ENCODE peak calls at places on chromosomes 2 and 18, in ten cellular contexts. L, Z, D, C, B, N, H, G, R and K are unnamed samples.

GRCh38 chr2:230871361-230872150 is 6.8 kb downstream of the ITM2C start:
- DNase-seq in L (no peak), Z (no peak), D (no peak), C (no peak), B (no peak), N (no peak), H (no peak), G (no peak), R (no peak), K (no peak)

GRCh38 chr2:98324181-98324580 is 22.1 kb upstream of the CNGA3 start:
- DNase-seq in L (peak), Z (no peak), D (no peak), C (no peak), B (no peak), N (no peak), H (no peak), G (no peak), R (no peak), K (no peak)

GRCh38 chr18:3219621-3220335 is at the start of gene MYOM1:
- DNase-seq in L (no peak), Z (no peak), D (no peak), C (no peak), B (no peak), N (no peak), H (no peak), G (no peak), R (no peak), K (no peak)

GRCh38 chr2:148979164-148979918 is 59.2 kb upstream of the LYPD6B start:
- DNase-seq in L (no peak), Z (no peak), D (no peak), C (no peak), B (no peak), N (no peak), H (no peak), G (no peak), R (no peak), K (no peak)

GRCh38 chr2:15797231-15797945 is 143.0 kb upstream of the MYCN start:
- DNase-seq in L (no peak), Z (no peak), D (peak), C (no peak), B (no peak), N (no peak), H (no peak), G (peak), R (no peak), K (no peak)

GRCh38 chr2:112588611-112589045 is 4.2 kb downstream of the CHCHD5 start:
- DNase-seq in L (no peak), Z (no peak), D (no peak), C (no peak), B (peak), N (peak), H (no peak), G (no peak), R (no peak), K (no peak)

GRCh38 chr2:169107645-169108044 is 38.3 kb downstream of the DHRS9 start:
- DNase-seq in L (no peak), Z (no peak), D (peak), C (no peak), B (no peak), N (no peak), H (no peak), G (no peak), R (no peak), K (no peak)

GRCh38 chr18:22167091-22167470 is 2.3 kb upstream of the GATA6 start:
- DNase-seq in L (no peak), Z (no peak), D (no peak), C (peak), B (peak), N (no peak), H (peak), G (no peak), R (no peak), K (no peak)

GRCh38 chr2:97698530-97698929 is 14.8 kb upstream of the ZAP70 start:
- DNase-seq in L (no peak), Z (no peak), D (no peak), C (no peak), B (no peak), N (no peak), H (no peak), G (peak), R (no peak), K (no peak)

GRCh38 chr2:236607471-236608307 is 38.1 kb downstream of the ACKR3 start:
- DNase-seq in L (peak), Z (no peak), D (peak), C (no peak), B (peak), N (no peak), H (no peak), G (no peak), R (no peak), K (no peak)

GRCh38 chr2:230866704-230867561 is 2.2 kb downstream of the ITM2C start:
- DNase-seq in L (peak), Z (no peak), D (peak), C (no peak), B (peak), N (peak), H (peak), G (no peak), R (peak), K (peak)

GRCh38 chr18:3592864-3593263 is 142.9 kb downstream of the TGIF1 start:
- DNase-seq in L (no peak), Z (no peak), D (no peak), C (no peak), B (no peak), N (no peak), H (no peak), G (no peak), R (no peak), K (no peak)

GRCh38 chr18:3151379-3152264 is 68.1 kb downstream of the MYOM1 start:
- DNase-seq in L (peak), Z (no peak), D (peak), C (peak), B (no peak), N (no peak), H (no peak), G (no peak), R (no peak), K (no peak)

GRCh38 chr18:62979172-62979571 is 263.8 kb downstream of the PHLPP1 start:
- DNase-seq in L (peak), Z (no peak), D (no peak), C (no peak), B (no peak), N (peak), H (no peak), G (no peak), R (peak), K (peak)

GRCh38 chr18:28115149-28115550 is 61.8 kb downstream of the CDH2 start:
- DNase-seq in L (peak), Z (no peak), D (no peak), C (no peak), B (no peak), N (no peak), H (no peak), G (no peak), R (no peak), K (no peak)

GRCh38 chr18:23141022-23141999 is 6.0 kb downstream of the CABLES1 start:
- DNase-seq in L (peak), Z (no peak), D (no peak), C (no peak), B (peak), N (no peak), H (no peak), G (no peak), R (no peak), K (no peak)

GRCh38 chr18:3998698-3999333 is 456.3 kb downstream of the DLGAP1 start:
- DNase-seq in L (peak), Z (no peak), D (peak), C (no peak), B (no peak), N (no peak), H (no peak), G (no peak), R (no peak), K (no peak)

GRCh38 chr2:168482245-168482644 is 26.2 kb downstream of the CERS6 start:
- DNase-seq in L (no peak), Z (no peak), D (no peak), C (no peak), B (no peak), N (no peak), H (no peak), G (no peak), R (no peak), K (no peak)

GRCh38 chr18:65257157-65257556 is 493.7 kb upstream of the CDH7 start:
- DNase-seq in L (no peak), Z (no peak), D (no peak), C (no peak), B (no peak), N (no peak), H (no peak), G (peak), R (no peak), K (no peak)

GRCh38 chr18:63741769-63742168 is 33.4 kb upstream of the SERPINB7 start:
- DNase-seq in L (peak), Z (no peak), D (no peak), C (no peak), B (no peak), N (no peak), H (no peak), G (no peak), R (no peak), K (no peak)

GRCh38 chr2:118177932-118178331 is 89.7 kb downstream of the INSIG2 start:
- DNase-seq in L (no peak), Z (no peak), D (no peak), C (no peak), B (no peak), N (no peak), H (no peak), G (no peak), R (no peak), K (no peak)

GRCh38 chr2:172000696-172001361 is 1.1 kb downstream of the METAP1D start:
- DNase-seq in L (peak), Z (no peak), D (peak), C (no peak), B (no peak), N (no peak), H (no peak), G (no peak), R (no peak), K (no peak)

GRCh38 chr2:46666044-46666662 is 186.8 kb downstream of the TMEM247 start:
- DNase-seq in L (no peak), Z (no peak), D (no peak), C (no peak), B (peak), N (peak), H (peak), G (no peak), R (no peak), K (no peak)

GRCh38 chr2:42809876-42810125 is 17.4 kb upstream of the HAAO start:
- DNase-seq in L (peak), Z (peak), D (peak), C (peak), B (peak), N (peak), H (peak), G (peak), R (peak), K (peak)

GRCh38 chr2:43745457-43745856 is 28.4 kb upstream of the DYNC2LI1 start:
- DNase-seq in L (peak), Z (no peak), D (no peak), C (no peak), B (no peak), N (no peak), H (no peak), G (no peak), R (no peak), K (no peak)

GRCh38 chr2:100786297-100786658 is 33.7 kb upstream of the NPAS2 start:
- DNase-seq in L (peak), Z (no peak), D (no peak), C (peak), B (no peak), N (no peak), H (no peak), G (no peak), R (no peak), K (no peak)

GRCh38 chr2:99448556-99448955 is 41.3 kb downstream of the REV1 start:
- DNase-seq in L (peak), Z (no peak), D (no peak), C (no peak), B (no peak), N (no peak), H (no peak), G (no peak), R (no peak), K (no peak)

GRCh38 chr2:62402156-62402555 is 103.8 kb downstream of the TMEM17 start:
- DNase-seq in L (no peak), Z (no peak), D (no peak), C (no peak), B (no peak), N (no peak), H (no peak), G (no peak), R (no peak), K (no peak)

GRCh38 chr2:45435316-45435715 is 175.8 kb downstream of the SRBD1 start:
- DNase-seq in L (peak), Z (no peak), D (no peak), C (no peak), B (no peak), N (no peak), H (no peak), G (no peak), R (no peak), K (no peak)

GRCh38 chr2:164841719-164842623 is at the start of gene COBLL1:
- DNase-seq in L (peak), Z (peak), D (peak), C (peak), B (peak), N (peak), H (peak), G (peak), R (peak), K (peak)

GRCh38 chr18:63342206-63342605 is 22.6 kb upstream of the BCL2 start:
- DNase-seq in L (peak), Z (no peak), D (peak), C (peak), B (no peak), N (no peak), H (no peak), G (peak), R (no peak), K (no peak)

DNA sequence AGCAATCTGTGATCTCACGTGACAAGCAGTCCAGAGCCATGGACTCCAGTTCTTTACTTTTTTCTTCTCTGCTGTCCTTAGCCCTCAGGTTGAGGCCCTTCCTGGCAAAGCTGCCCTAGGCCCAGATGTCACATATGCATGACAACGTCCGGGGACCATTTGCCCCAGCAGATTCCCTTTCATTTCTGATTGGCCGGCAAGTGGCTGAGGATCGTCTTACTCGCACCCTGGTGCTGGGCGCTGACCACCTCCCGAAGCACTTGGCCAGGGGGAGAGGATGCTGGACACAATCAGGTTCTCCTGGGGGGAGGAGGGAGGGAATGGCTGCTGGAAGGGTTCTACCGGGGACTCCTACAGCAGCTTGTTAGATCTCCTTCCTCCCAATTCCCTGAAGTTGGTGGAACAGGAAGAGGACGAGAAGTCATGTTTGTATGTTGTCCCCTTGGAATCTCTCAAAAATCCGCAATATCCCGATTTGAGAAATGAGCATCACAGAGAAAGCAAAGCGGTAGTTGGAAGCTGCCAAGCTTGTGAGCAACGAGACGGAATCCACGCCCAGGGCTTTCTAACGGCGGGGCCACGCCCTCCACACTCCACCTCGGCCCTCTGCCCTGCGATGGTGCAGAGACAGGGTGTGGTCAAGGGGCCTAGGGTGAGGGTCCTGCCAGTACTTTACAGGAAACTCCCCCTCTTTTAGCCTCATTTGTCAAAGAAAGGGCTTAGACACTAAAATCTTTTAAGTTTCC is 61.8 kb upstream of the YWHAQ start:
- DNase-seq in L (peak), Z (no peak), D (no peak), C (no peak), B (no peak), N (peak), H (peak), G (peak), R (no peak), K (no peak)
- H3K27ac ChIP-seq in L (peak), Z (peak), D (no peak), C (peak), B (no peak), N (peak), H (peak), G (no peak), R (no peak), K (no peak)

GRCh38 chr2:219499555-219499954 is 864 bp downstream of the GMPPA start:
- DNase-seq in L (peak), Z (no peak), D (no peak), C (no peak), B (no peak), N (no peak), H (no peak), G (no peak), R (no peak), K (no peak)
- H3K27ac ChIP-seq in L (no peak), Z (no peak), D (no peak), C (peak), B (no peak), N (no peak), H (no peak), G (no peak), R (no peak), K (no peak)

GRCh38 chr2:186484062-186484735 is 1.9 kb upstream of the ZC3H15 start:
- DNase-seq in L (no peak), Z (no peak), D (no peak), C (no peak), B (no peak), N (no peak), H (no peak), G (no peak), R (no peak), K (no peak)
- H3K27ac ChIP-seq in L (no peak), Z (no peak), D (no peak), C (no peak), B (no peak), N (no peak), H (no peak), G (no peak), R (no peak), K (no peak)

GRCh38 chr2:232652505-232652851 is 19.1 kb downstream of the EFHD1 start:
- DNase-seq in L (peak), Z (no peak), D (no peak), C (no peak), B (no peak), N (no peak), H (no peak), G (no peak), R (no peak), K (no peak)

GRCh38 chr2:232647261-232647660 is 13.9 kb downstream of the EFHD1 start:
- DNase-seq in L (no peak), Z (no peak), D (no peak), C (no peak), B (no peak), N (no peak), H (no peak), G (no peak), R (no peak), K (no peak)

GRCh38 chr2:232646726-232647125 is 13.3 kb downstream of the EFHD1 start:
- DNase-seq in L (no peak), Z (no peak), D (no peak), C (no peak), B (no peak), N (no peak), H (no peak), G (no peak), R (no peak), K (no peak)

GRCh38 chr2:232645061-232645460 is 11.7 kb downstream of the EFHD1 start:
- DNase-seq in L (no peak), Z (no peak), D (no peak), C (no peak), B (no peak), N (no peak), H (no peak), G (no peak), R (no peak), K (no peak)

GRCh38 chr2:232649033-232649432 is 15.6 kb downstream of the EFHD1 start:
- DNase-seq in L (no peak), Z (no peak), D (no peak), C (no peak), B (no peak), N (peak), H (no peak), G (no peak), R (no peak), K (no peak)
- H3K27ac ChIP-seq in L (no peak), Z (peak), D (no peak), C (no peak), B (no peak), N (no peak), H (no peak), G (no peak), R (no peak), K (no peak)

GRCh38 chr2:64262068-64262467 is 117.8 kb upstream of the PELI1 start:
- DNase-seq in L (no peak), Z (no peak), D (no peak), C (no peak), B (no peak), N (no peak), H (no peak), G (peak), R (no peak), K (no peak)

GRCh38 chr2:64260093-64260808 is 116.0 kb upstream of the PELI1 start:
- DNase-seq in L (no peak), Z (no peak), D (no peak), C (no peak), B (no peak), N (no peak), H (no peak), G (no peak), R (no peak), K (no peak)

GRCh38 chr2:64262816-64263215 is 118.6 kb upstream of the PELI1 start:
- DNase-seq in L (no peak), Z (no peak), D (no peak), C (no peak), B (no peak), N (no peak), H (no peak), G (peak), R (no peak), K (no peak)

GRCh38 chr2:64260817-64261216 is 116.6 kb upstream of the PELI1 start:
- DNase-seq in L (no peak), Z (no peak), D (peak), C (no peak), B (no peak), N (no peak), H (no peak), G (no peak), R (no peak), K (peak)

DNA sequence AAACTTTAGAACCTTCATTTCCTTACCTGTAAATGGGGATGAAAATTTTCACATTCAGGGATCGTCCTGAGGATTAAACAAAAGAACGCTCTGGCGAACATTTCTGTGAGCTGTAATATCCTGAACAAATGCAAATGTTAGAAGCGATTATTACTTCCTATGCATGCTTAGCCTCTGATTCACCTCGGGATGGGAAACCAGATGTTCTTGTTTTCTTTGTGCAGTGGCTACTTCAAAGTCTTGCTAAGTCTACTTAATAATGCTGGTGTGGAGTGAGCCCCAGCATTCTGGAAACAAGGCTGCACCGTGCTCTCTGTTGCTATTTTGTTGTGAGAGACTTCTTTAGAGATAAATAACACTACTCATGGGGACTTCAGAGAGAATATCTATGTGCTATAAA is 119.1 kb upstream of the PELI1 start:
- DNase-seq in L (peak), Z (no peak), D (peak), C (no peak), B (no peak), N (no peak), H (no peak), G (no peak), R (no peak), K (no peak)
- H3K27ac ChIP-seq in L (no peak), Z (no peak), D (no peak), C (no peak), B (no peak), N (no peak), H (no peak), G (no peak), R (no peak), K (peak)

GRCh38 chr18:45805551-45805950 is 19.9 kb upstream of the SIGLEC15 start:
- DNase-seq in L (no peak), Z (no peak), D (no peak), C (no peak), B (no peak), N (no peak), H (no peak), G (no peak), R (no peak), K (no peak)

GRCh38 chr18:45801396-45802004 is 24.0 kb upstream of the SIGLEC15 start:
- DNase-seq in L (no peak), Z (no peak), D (no peak), C (no peak), B (no peak), N (no peak), H (no peak), G (no peak), R (no peak), K (no peak)

GRCh38 chr18:45802814-45803492 is 22.5 kb upstream of the SIGLEC15 start:
- DNase-seq in L (peak), Z (peak), D (no peak), C (peak), B (no peak), N (no peak), H (no peak), G (no peak), R (no peak), K (no peak)

GRCh38 chr18:45806226-45806625 is 19.2 kb upstream of the SIGLEC15 start:
- DNase-seq in L (peak), Z (no peak), D (no peak), C (no peak), B (no peak), N (no peak), H (no peak), G (no peak), R (no peak), K (no peak)
- H3K27ac ChIP-seq in L (peak), Z (no peak), D (no peak), C (peak), B (no peak), N (no peak), H (no peak), G (no peak), R (no peak), K (no peak)